ENCODE peak calls at places on chromosome 5, in nine cellular contexts. J, P, R, Z, M, G, F, K and W are unnamed samples.

GRCh38 chr5:107772418-107773310 is 101.9 kb upstream of the EFNA5 start:
- DNase-seq in J (no peak), P (no peak), R (no peak), Z (no peak), M (peak; percentile 37), G (no peak), F (no peak), K (no peak), W (no peak)

GRCh38 chr5:14200312-14200990 is 57.3 kb downstream of the TRIO start:
- DNase-seq in J (no peak), P (no peak), R (no peak), Z (no peak), M (no peak), G (no peak), F (no peak), K (no peak), W (no peak)

GRCh38 chr5:128053291-128053954 is 30.1 kb upstream of the SLC12A2 start:
- DNase-seq in J (no peak), P (no peak), R (peak; percentile 4), Z (no peak), M (no peak), G (peak; percentile 8), F (no peak), K (peak; percentile 46), W (no peak)

GRCh38 chr5:93790401-93790800 is 49.0 kb upstream of the POU5F2 start:
- DNase-seq in J (no peak), P (no peak), R (peak; percentile 24), Z (no peak), M (no peak), G (no peak), F (no peak), K (peak; percentile 85), W (no peak)

GRCh38 chr5:6803981-6804550 is 90.8 kb downstream of the TENT4A start:
- DNase-seq in J (no peak), P (no peak), R (no peak), Z (no peak), M (no peak), G (no peak), F (no peak), K (no peak), W (no peak)

GRCh38 chr5:42526179-42526578 is 102.9 kb downstream of the GHR start:
- DNase-seq in J (no peak), P (no peak), R (no peak), Z (no peak), M (no peak), G (no peak), F (no peak), K (no peak), W (no peak)

GRCh38 chr5:42309865-42310264 is 113.4 kb upstream of the GHR start:
- DNase-seq in J (no peak), P (no peak), R (no peak), Z (no peak), M (no peak), G (no peak), F (no peak), K (no peak), W (no peak)

GRCh38 chr5:31237159-31237558 is 43.7 kb downstream of the CDH6 start:
- DNase-seq in J (no peak), P (no peak), R (no peak), Z (no peak), M (no peak), G (no peak), F (no peak), K (peak; percentile 32), W (peak; percentile 6)

GRCh38 chr5:96219580-96220281 is 213.3 kb downstream of the PCSK1 start:
- DNase-seq in J (no peak), P (no peak), R (peak; percentile 52), Z (no peak), M (no peak), G (no peak), F (no peak), K (peak; percentile 86), W (peak; percentile 8)

GRCh38 chr5:180699042-180699441 is 40.8 kb downstream of the OR2Y1 start:
- DNase-seq in J (no peak), P (no peak), R (no peak), Z (no peak), M (no peak), G (no peak), F (no peak), K (no peak), W (no peak)

GRCh38 chr5:36756848-36757247 is 119.7 kb upstream of the NIPBL start:
- DNase-seq in J (no peak), P (no peak), R (no peak), Z (no peak), M (no peak), G (no peak), F (no peak), K (no peak), W (no peak)

DNA sequence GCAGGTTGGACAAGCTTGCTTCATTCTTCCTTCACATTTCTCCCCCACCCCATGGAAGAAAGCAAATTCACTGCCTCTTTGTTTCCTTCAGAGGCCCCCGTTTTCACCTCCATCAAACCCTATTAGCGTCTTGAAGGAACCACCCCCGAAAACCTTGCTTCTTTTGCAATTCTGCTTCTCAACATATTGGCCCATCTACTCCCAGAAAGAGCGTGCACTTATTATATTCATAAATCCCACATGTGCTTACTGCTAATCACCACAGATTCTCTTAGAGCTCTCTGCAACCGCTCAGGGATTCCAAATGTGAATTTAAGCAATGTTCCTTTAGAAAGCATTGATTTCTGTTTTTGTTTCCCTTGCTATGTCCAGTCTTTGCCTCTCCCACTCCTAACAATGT is 1.1 kb downstream of the F2RL2 start:
- DNase-seq in J (no peak), P (no peak), R (no peak), Z (no peak), M (no peak), G (no peak), F (no peak), K (no peak), W (no peak)
- H3K4me3 ChIP-seq in J (peak overlapping the region; percentile 4), P (no peak overlapping the region), R (peak overlapping the region; percentile 52), Z (peak overlapping the region; percentile 36), M (peak overlapping the region; percentile 35), G (peak overlapping the region; percentile 62), F (no peak overlapping the region), K (peak overlapping the region; percentile 40), W (no peak overlapping the region)

DNA sequence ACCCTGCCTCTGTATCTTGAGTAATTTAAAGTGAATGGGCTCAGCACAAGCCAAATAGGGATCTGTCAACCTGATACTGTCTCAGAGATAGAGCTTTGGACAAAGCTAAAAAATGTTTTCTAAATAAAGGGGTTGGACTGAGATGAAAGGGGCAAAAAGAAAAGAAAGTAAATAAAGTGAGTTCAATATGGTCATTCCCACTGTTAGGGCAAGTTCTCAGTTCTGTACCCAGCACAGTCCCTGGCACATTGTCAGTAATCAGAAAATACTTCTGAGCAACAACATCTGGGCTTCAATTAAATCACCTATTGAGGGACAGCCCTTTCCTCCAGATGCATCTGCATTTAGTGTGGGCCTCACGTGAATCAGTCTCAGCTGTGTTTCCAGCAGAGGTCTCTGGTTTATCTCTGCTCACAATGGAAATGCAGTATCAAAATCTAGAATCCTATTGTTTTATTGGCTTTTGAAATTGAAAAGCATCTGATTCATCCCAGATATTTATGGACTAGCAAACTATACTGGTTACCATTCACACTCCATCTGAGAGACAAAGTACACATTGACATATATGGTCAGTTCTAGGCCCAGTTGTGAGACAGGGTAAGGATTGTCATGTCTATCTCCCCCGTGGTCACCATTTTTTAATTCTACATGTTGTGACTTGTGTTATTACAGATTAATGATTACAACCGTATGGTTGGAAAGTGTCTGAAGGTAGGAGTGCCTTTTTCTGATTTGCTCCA is 35.7 kb downstream of the ZNF474 start:
- DNase-seq in J (no peak), P (no peak), R (no peak), Z (no peak), M (no peak), G (no peak), F (no peak), K (no peak), W (no peak)
- TF ChIP-seq CTCF in J (no peak), P (no peak), R (no peak), Z (no peak), M (no peak), G (no peak), F (no peak), K (no peak), W (no peak)

DNA sequence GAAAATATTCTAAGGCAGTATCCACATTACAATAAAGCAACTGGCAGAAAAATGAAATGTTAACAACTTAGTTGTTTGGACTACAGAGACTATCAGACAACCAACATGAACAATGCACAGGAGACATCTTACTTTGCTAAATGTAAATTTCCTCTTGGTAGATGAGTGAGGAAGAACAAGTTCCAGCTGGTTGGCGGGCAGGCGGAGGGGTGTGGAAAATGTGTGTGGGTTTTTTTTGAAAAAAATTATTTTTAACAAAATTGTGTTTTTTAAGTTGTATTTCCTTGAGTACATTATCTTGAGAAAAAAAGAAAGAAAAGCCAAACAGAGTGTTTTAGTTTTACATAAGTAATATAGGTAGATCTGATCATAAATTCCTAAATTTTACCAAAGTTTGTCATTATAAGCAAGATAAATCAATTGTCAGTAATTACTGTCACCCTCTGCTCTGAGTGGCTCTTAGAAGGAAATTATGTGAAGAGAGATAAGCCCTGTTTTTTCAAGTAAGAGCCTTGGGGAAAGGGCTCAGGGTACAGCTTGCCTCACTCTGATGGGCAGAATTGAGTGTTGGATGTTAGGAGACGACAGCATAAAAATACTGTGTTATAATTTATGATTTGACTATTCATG is 42.5 kb downstream of the TMEM167A start:
- DNase-seq in J (no peak), P (no peak), R (no peak), Z (no peak), M (no peak), G (no peak), F (no peak), K (no peak), W (no peak)
- H3K4me3 ChIP-seq in J (no peak overlapping the region), P (no peak overlapping the region), R (no peak overlapping the region), Z (no peak overlapping the region), M (no peak overlapping the region), G (no peak overlapping the region), F (no peak overlapping the region), K (no peak overlapping the region), W (no peak overlapping the region)

GRCh38 chr5:79663212-79663611 is 26.4 kb upstream of the CMYA5 start:
- DNase-seq in J (no peak), P (no peak), R (no peak), Z (no peak), M (no peak), G (no peak), F (no peak), K (no peak), W (peak; percentile 7)
- TF ChIP-seq CTCF in J (no peak), P (no peak), R (no peak), Z (no peak), M (no peak), G (no peak), F (no peak), K (no peak), W (no peak)

DNA sequence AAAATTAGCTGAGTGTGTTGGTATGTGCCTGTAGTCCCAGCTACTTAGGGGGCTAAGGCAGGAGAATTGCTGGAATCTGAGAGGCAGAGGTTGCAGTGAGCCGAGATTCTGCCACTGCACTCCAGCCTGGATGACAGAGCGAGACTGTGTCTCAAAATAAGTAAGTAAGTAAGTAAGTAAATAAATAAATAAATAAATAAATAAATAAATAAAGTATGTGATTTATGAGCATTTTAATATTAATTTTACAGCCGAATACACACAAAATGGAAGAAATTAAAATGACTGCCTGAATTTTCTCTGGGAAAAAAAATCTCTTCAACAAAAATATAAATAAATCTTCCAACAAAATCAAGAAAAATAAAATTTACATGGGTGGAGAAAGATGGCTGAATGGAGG is 740.7 kb downstream of the CDH18 start:
- DNase-seq in J (no peak), P (no peak), R (no peak), Z (no peak), M (no peak), G (no peak), F (no peak), K (no peak), W (no peak)
- H3K4me3 ChIP-seq in J (no peak overlapping the region), P (no peak overlapping the region), R (no peak overlapping the region), Z (no peak overlapping the region), M (no peak overlapping the region), G (no peak overlapping the region), F (no peak overlapping the region), K (no peak overlapping the region), W (no peak overlapping the region)